ENCODE peak calls at places on chromosomes 16 and 17, in four cellular contexts. Q, I, J and U are unnamed samples.

GRCh38 chr16:1913327-1914083 is 4.7 kb downstream of the HS3ST6 start:
- DNase-seq in Q (no peak), J (no peak), I (no peak), U (no peak)

GRCh38 chr17:337453-337852 is 15.2 kb downstream of the RPH3AL start:
- DNase-seq in I (no peak), J (no peak), Q (no peak), U (no peak)

GRCh38 chr16:79316004-79316458 is 284.5 kb downstream of the MAF start:
- DNase-seq in J (no peak), I (no peak), Q (no peak), U (peak; percentile 53)

GRCh38 chr16:79573881-79574280 is 26.7 kb downstream of the MAF start:
- DNase-seq in J (no peak), Q (no peak), I (no peak), U (no peak)

GRCh38 chr16:66376114-66376513 is 9.6 kb downstream of the CDH5 start:
- DNase-seq in J (no peak), I (no peak), Q (no peak), U (no peak)

GRCh38 chr17:49371178-49371834 is 9.3 kb upstream of the ZNF652 start:
- DNase-seq in I (peak; percentile 92), J (peak; percentile 56), Q (no peak), U (no peak)

GRCh38 chr17:57021226-57021940 is 43.5 kb downstream of the SCPEP1 start:
- DNase-seq in I (no peak), J (no peak), Q (no peak), U (no peak)

GRCh38 chr17:78573955-78574354 is 3.2 kb downstream of the DNAH17 start:
- DNase-seq in Q (no peak), I (no peak), J (no peak), U (no peak)

GRCh38 chr16:85437161-85438052 is 175.7 kb upstream of the GSE1 start:
- DNase-seq in J (peak; percentile 85), Q (no peak), I (no peak), U (no peak)

GRCh38 chr16:68311316-68311620 is 449 bp downstream of the PRMT7 start:
- DNase-seq in J (no peak), Q (peak; percentile 39), I (no peak), U (no peak)

GRCh38 chr16:87051526-87052320 is 265.5 kb downstream of the C16orf95 start:
- DNase-seq in J (no peak), Q (no peak), I (no peak), U (no peak)

GRCh38 chr17:75504347-75505151 is 10.8 kb downstream of the CASKIN2 start:
- DNase-seq in J (peak; percentile 73), I (peak; percentile 78), Q (no peak), U (no peak)

GRCh38 chr17:31739300-31739699 is 119.7 kb downstream of the COPRS start:
- DNase-seq in I (no peak), Q (peak; percentile 91), J (no peak), U (no peak)

GRCh38 chr17:17535957-17536356 is 39.8 kb upstream of the RASD1 start:
- DNase-seq in Q (peak; percentile 39), J (no peak), I (no peak), U (no peak)

GRCh38 chr16:48126801-48127644 is 28.8 kb downstream of the ABCC12 start:
- DNase-seq in J (no peak), Q (peak; percentile 98), I (no peak), U (no peak)

GRCh38 chr17:65785109-65785508 is 223.7 kb upstream of the AXIN2 start:
- DNase-seq in Q (peak; percentile 97), J (no peak), I (no peak), U (no peak)
- TF ChIP-seq CHD1 in Q (no peak), J (no peak), I (no peak), U (no peak)

DNA sequence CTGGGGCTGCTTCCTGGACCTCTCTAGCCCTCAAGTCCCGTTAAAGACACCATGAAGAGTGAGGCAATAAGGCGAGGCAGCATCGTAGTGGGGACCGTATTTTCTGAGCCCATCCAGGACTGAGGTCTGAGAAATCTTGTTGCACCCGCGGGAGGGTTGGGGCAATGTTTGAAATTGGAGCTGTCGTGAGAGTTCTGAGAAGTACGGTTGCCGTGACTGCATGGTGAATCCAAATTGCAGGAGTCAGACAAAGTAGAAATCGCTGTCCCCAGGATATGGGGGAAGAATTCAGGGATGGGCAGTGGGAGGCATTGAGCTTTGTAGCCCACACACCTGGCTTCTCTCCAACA is 42.0 kb upstream of the RPL38 start:
- DNase-seq in I (no peak), J (no peak), Q (no peak), U (no peak)
- TF ChIP-seq CHD1 in I (no peak), J (no peak), Q (no peak), U (no peak)

GRCh38 chr16:78092755-78093154 is 6.7 kb upstream of the WWOX start:
- DNase-seq in J (no peak), I (no peak), Q (no peak), U (no peak)

GRCh38 chr16:78097522-78097921 is 1.9 kb upstream of the WWOX start:
- DNase-seq in Q (no peak), I (no peak), J (no peak), U (no peak)

GRCh38 chr16:78096386-78096785 is 3.1 kb upstream of the WWOX start:
- DNase-seq in Q (peak; percentile 4), I (no peak), J (no peak), U (no peak)

GRCh38 chr16:78094166-78094565 is 5.3 kb upstream of the WWOX start:
- DNase-seq in I (no peak), Q (no peak), J (no peak), U (no peak)

DNA sequence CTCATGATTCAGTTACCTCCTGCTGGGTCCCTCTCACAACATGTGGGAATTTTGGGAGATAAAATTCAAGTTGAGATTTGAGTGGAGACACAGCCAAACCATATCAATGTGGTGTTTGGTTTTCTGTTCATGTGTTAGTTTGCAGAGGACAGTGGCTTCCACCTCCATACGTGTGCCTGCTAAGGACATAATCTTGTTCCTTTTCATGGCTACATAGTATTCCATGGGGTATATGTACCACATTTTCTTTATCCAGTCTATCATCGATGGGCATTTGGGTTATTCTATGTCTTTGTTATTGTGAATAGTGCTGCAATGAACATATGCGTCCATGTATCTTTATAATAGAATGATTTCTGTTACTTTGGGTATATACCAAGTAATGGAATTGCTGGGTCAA is 4.5 kb upstream of the WWOX start:
- DNase-seq in I (no peak), Q (no peak), J (no peak), U (no peak)
- TF ChIP-seq CHD1 in I (no peak), Q (no peak), J (no peak), U (no peak)

GRCh38 chr17:80852476-80853015 is 139.1 kb upstream of the CHMP6 start:
- DNase-seq in J (no peak), I (no peak), Q (no peak), U (no peak)

GRCh38 chr17:80850817-80851216 is 140.8 kb upstream of the CHMP6 start:
- DNase-seq in J (no peak), Q (peak; percentile 74), I (no peak), U (no peak)

GRCh38 chr17:80851277-80851925 is 140.2 kb upstream of the CHMP6 start:
- DNase-seq in I (no peak), Q (no peak), J (no peak), U (no peak)

GRCh38 chr17:80854220-80854619 is 137.4 kb upstream of the CHMP6 start:
- DNase-seq in Q (no peak), J (no peak), I (no peak), U (no peak)

GRCh38 chr17:80853076-80853475 is 138.6 kb upstream of the CHMP6 start:
- DNase-seq in Q (no peak), J (no peak), I (no peak), U (no peak)
- TF ChIP-seq CHD1 in Q (no peak), J (no peak), I (no peak), U (no peak)

DNA sequence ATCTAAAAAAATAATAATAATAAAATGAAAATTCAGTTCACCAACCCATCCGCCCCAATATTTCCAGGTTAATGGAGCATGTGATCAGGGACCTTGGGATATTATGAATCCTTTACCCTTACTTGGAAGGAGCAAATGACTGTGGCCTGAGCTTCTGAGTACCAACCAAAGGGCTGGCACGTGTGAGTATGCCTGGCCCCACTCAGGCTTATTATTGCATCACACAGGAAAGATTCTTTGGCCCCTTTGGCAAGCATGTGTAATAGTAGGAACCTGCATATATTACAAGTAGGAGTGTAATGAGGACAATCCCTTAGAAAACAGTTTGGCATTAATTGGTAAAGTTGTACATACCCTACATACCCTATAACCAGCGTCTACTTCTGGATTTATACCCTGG is 7.2 kb upstream of the C17orf78 start:
- DNase-seq in Q (peak; percentile 38), J (no peak), I (no peak), U (no peak)
- TF ChIP-seq CHD1 in Q (no peak), J (no peak), I (no peak), U (no peak)

GRCh38 chr17:77450742-77451270 is 310.0 kb downstream of the SEC14L1 start:
- DNase-seq in I (no peak), J (no peak), Q (no peak), U (no peak)
- TF ChIP-seq CHD1 in I (no peak), J (no peak), Q (peak; percentile 28), U (no peak)

DNA sequence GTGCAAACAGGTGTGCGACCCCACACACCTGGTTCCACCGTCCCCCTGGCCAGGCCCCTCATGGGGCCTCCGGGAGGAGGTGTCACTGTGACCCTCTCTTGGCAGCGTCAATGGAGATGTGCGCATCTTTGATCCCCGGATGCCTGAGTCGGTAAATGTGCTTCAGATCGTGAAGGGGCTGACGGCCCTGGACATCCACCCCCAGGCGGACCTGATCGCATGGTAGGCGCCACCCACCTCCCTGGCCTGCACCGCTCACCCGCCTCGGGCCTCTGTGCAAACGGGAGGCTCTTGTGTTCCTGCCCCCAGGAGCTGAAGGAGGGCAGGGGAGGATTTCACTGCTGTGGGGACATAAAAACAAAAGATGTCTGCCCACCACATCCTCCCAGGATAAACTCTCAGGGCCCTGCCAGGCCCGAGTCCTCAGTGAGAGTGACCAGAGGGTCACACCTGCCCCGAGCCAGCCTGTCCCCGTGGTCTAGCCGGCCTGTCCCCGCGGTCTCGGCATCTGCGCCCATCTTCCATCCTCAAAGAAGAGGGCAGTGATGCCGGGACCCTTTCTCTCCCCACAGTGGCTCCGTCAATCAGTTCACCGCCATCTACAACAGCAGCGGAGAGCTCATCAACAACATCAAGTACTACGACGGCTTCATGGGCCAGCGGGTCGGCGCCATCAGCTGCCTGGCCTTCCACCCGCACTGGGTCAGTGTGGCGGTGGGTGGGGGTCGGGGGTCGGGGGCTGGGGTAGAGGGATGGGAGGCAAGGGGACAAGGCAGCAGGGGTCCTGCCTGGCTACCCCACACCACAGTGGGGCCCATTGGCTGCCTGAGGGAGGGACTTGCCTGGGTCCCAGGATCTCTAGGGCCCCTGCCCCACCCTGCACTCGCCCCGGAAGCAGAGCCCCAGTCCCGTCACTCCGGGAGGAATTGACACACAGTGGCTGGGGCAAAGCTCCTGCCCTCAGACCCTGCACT is 29.0 kb upstream of the CHMP6 start:
- DNase-seq in Q (no peak), J (no peak), I (no peak), U (no peak)
- TF ChIP-seq CHD1 in Q (no peak), J (no peak), I (no peak), U (no peak)